ENCODE peak calls at places on chromosome 5, in nine cellular contexts. One of them, this sample, is unnamed.

GRCh38 chr5:175836741-175837729 is 34.3 kb upstream of the CPLX2 start:
- DNase-seq in neuronal stem cell: no peak
- DNase-seq in mesothelial cell of epicardium: no peak
- DNase-seq in left cardiac atrium: no peak
- DNase-seq in stimulated activated CD8-positive, alpha-beta memory T cell treated with anti-CD3 and anti-CD28 coated beads, Interleukin-4, amount 100 ng/mL, for 1 hour: no peak
- DNase-seq in cardiac fibroblast: no peak
- DNase-seq in bronchial epithelial cell: no peak
- DNase-seq in dorsolateral prefrontal cortex: no peak
- DNase-seq in EH: no peak
- DNase-seq in this sample: no peak

GRCh38 chr5:126837907-126838539 is 61.1 kb downstream of the LMNB1 start:
- DNase-seq in left cardiac atrium: no peak
- DNase-seq in EH: peak; percentile 43
- DNase-seq in mesothelial cell of epicardium: no peak
- DNase-seq in cardiac fibroblast: peak; percentile 68
- DNase-seq in dorsolateral prefrontal cortex: no peak
- DNase-seq in bronchial epithelial cell: peak; percentile 34
- DNase-seq in stimulated activated CD8-positive, alpha-beta memory T cell treated with anti-CD3 and anti-CD28 coated beads, Interleukin-4, amount 100 ng/mL, for 1 hour: no peak
- DNase-seq in neuronal stem cell: no peak
- DNase-seq in this sample: no peak

GRCh38 chr5:167769846-167770420 is 521.5 kb upstream of the WWC1 start:
- DNase-seq in bronchial epithelial cell: peak; percentile 52
- DNase-seq in stimulated activated CD8-positive, alpha-beta memory T cell treated with anti-CD3 and anti-CD28 coated beads, Interleukin-4, amount 100 ng/mL, for 1 hour: no peak
- DNase-seq in EH: no peak
- DNase-seq in mesothelial cell of epicardium: no peak
- DNase-seq in cardiac fibroblast: no peak
- DNase-seq in left cardiac atrium: no peak
- DNase-seq in dorsolateral prefrontal cortex: no peak
- DNase-seq in neuronal stem cell: no peak
- DNase-seq in this sample: no peak

GRCh38 chr5:178113141-178113787 is at the start of gene N4BP3:
- DNase-seq in EH: peak; percentile 43
- DNase-seq in dorsolateral prefrontal cortex: peak; percentile 53
- DNase-seq in bronchial epithelial cell: peak; percentile 61
- DNase-seq in cardiac fibroblast: peak; percentile 40
- DNase-seq in mesothelial cell of epicardium: peak; percentile 75
- DNase-seq in neuronal stem cell: peak; percentile 77
- DNase-seq in left cardiac atrium: peak; percentile 51
- DNase-seq in stimulated activated CD8-positive, alpha-beta memory T cell treated with anti-CD3 and anti-CD28 coated beads, Interleukin-4, amount 100 ng/mL, for 1 hour: peak; percentile 68
- DNase-seq in this sample: no peak

GRCh38 chr5:160207061-160207460 is 22.2 kb upstream of the FABP6 start:
- DNase-seq in mesothelial cell of epicardium: no peak
- DNase-seq in neuronal stem cell: no peak
- DNase-seq in left cardiac atrium: no peak
- DNase-seq in bronchial epithelial cell: no peak
- DNase-seq in stimulated activated CD8-positive, alpha-beta memory T cell treated with anti-CD3 and anti-CD28 coated beads, Interleukin-4, amount 100 ng/mL, for 1 hour: no peak
- DNase-seq in cardiac fibroblast: no peak
- DNase-seq in dorsolateral prefrontal cortex: no peak
- DNase-seq in EH: no peak
- DNase-seq in this sample: no peak

GRCh38 chr5:77400645-77401044 is 91.5 kb downstream of the WDR41 start:
- DNase-seq in bronchial epithelial cell: no peak
- DNase-seq in left cardiac atrium: no peak
- DNase-seq in EH: peak; percentile 89
- DNase-seq in mesothelial cell of epicardium: no peak
- DNase-seq in stimulated activated CD8-positive, alpha-beta memory T cell treated with anti-CD3 and anti-CD28 coated beads, Interleukin-4, amount 100 ng/mL, for 1 hour: no peak
- DNase-seq in cardiac fibroblast: no peak
- DNase-seq in dorsolateral prefrontal cortex: no peak
- DNase-seq in neuronal stem cell: no peak
- DNase-seq in this sample: no peak

GRCh38 chr5:6450235-6450860 is 1.7 kb downstream of the UBE2QL1 start:
- DNase-seq in mesothelial cell of epicardium: no peak
- DNase-seq in EH: no peak
- DNase-seq in stimulated activated CD8-positive, alpha-beta memory T cell treated with anti-CD3 and anti-CD28 coated beads, Interleukin-4, amount 100 ng/mL, for 1 hour: no peak
- DNase-seq in dorsolateral prefrontal cortex: no peak
- DNase-seq in left cardiac atrium: no peak
- DNase-seq in cardiac fibroblast: no peak
- DNase-seq in bronchial epithelial cell: no peak
- DNase-seq in neuronal stem cell: no peak
- DNase-seq in this sample: no peak

GRCh38 chr5:126680215-126680817 is 79.6 kb downstream of the PHAX start:
- DNase-seq in left cardiac atrium: no peak
- DNase-seq in cardiac fibroblast: peak; percentile 42
- DNase-seq in stimulated activated CD8-positive, alpha-beta memory T cell treated with anti-CD3 and anti-CD28 coated beads, Interleukin-4, amount 100 ng/mL, for 1 hour: no peak
- DNase-seq in bronchial epithelial cell: no peak
- DNase-seq in EH: peak; percentile 92
- DNase-seq in mesothelial cell of epicardium: no peak
- DNase-seq in neuronal stem cell: no peak
- DNase-seq in dorsolateral prefrontal cortex: no peak
- DNase-seq in this sample: no peak

GRCh38 chr5:98816574-98817222 is 43.2 kb downstream of the RGMB start:
- DNase-seq in EH: no peak
- DNase-seq in stimulated activated CD8-positive, alpha-beta memory T cell treated with anti-CD3 and anti-CD28 coated beads, Interleukin-4, amount 100 ng/mL, for 1 hour: no peak
- DNase-seq in mesothelial cell of epicardium: no peak
- DNase-seq in left cardiac atrium: peak; percentile 41
- DNase-seq in dorsolateral prefrontal cortex: no peak
- DNase-seq in cardiac fibroblast: peak; percentile 39
- DNase-seq in neuronal stem cell: no peak
- DNase-seq in bronchial epithelial cell: no peak
- DNase-seq in this sample: no peak

GRCh38 chr5:127899214-127899610 is 184.4 kb upstream of the SLC12A2 start:
- DNase-seq in stimulated activated CD8-positive, alpha-beta memory T cell treated with anti-CD3 and anti-CD28 coated beads, Interleukin-4, amount 100 ng/mL, for 1 hour: no peak
- DNase-seq in mesothelial cell of epicardium: no peak
- DNase-seq in cardiac fibroblast: no peak
- DNase-seq in dorsolateral prefrontal cortex: no peak
- DNase-seq in bronchial epithelial cell: no peak
- DNase-seq in neuronal stem cell: no peak
- DNase-seq in left cardiac atrium: no peak
- DNase-seq in EH: peak; percentile 19
- DNase-seq in this sample: no peak